ENCODE peak calls at places on chromosomes 16 and 17, in six cellular contexts. L is HFF-Myc, H is kidney epithelial cell, R is Peyer's patch, U is sigmoid colon, P is prostate gland. O is an unnamed sample.

GRCh38 chr17:40445769-40446468 is 2.7 kb downstream of the IGFBP4 start:
- DNase-seq in H (no peak), P (no peak), L (no peak), U (no peak), R (no peak), O (no peak)

GRCh38 chr16:56632160-56632847 is at the start of gene MT1M:
- DNase-seq in R (peak), H (no peak), U (peak), P (peak), L (no peak), O (no peak)

GRCh38 chr17:58337600-58338453 is 9.2 kb upstream of the TSPOAP1 start:
- DNase-seq in U (peak), L (peak), R (peak), H (peak), P (peak), O (no peak)

GRCh38 chr17:50564916-50565315 is 4.4 kb downstream of the CACNA1G start:
- DNase-seq in H (no peak), L (peak), P (no peak), U (peak), R (no peak), O (no peak)

GRCh38 chr17:19728114-19728495 is 11.7 kb upstream of the SLC47A2 start:
- DNase-seq in R (peak), P (peak), U (peak), L (no peak), H (no peak), O (no peak)

GRCh38 chr17:29019475-29020181 is 13.8 kb upstream of the SEZ6 start:
- DNase-seq in U (no peak), L (no peak), R (no peak), P (no peak), H (no peak), O (no peak)

GRCh38 chr17:40526668-40527067 is 25.2 kb upstream of the TNS4 start:
- DNase-seq in L (no peak), P (no peak), H (no peak), R (peak), U (peak), O (no peak)

GRCh38 chr16:30941600-30942420 is 7.1 kb upstream of the ORAI3 start:
- DNase-seq in P (peak), U (peak), H (no peak), L (peak), R (peak), O (peak)

GRCh38 chr17:77885678-77886386 is 72.7 kb upstream of the TNRC6C start:
- DNase-seq in L (no peak), R (no peak), U (no peak), H (no peak), P (no peak), O (no peak)

GRCh38 chr17:69448431-69449102 is 34.1 kb downstream of the MAP2K6 start:
- DNase-seq in R (peak), P (no peak), U (peak), L (no peak), H (no peak), O (no peak)

DNA sequence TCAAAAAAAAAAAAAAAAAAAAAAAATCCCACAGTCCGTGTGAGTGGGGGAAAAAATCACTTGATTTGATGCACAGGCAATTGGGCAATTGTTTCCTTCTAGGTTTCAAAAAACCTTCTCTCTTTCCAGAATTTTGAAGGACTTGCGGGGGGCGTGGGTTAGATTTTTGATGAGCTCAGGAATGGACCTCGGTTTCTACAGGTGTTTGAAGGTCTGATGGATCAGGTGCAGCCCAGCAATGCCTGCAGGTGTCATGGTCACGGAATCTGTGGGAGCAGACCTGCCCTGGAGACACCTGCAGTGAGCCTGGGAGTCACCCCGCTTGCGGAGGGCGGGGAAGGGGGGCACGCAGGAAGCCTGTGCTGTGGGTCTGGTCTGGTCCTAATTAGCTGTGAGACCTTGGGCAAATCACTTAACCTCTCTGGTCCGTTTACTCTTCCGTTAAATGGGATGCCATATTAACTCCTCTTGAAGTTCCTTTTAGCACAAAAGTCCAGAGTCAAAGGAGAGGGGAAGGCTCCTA is 174.2 kb downstream of the IRF8 start:
- DNase-seq in L (no peak), P (no peak), H (no peak), R (peak), U (peak), O (no peak)
- TF ChIP-seq CTCF in L (no peak), P (peak), H (no peak), R (no peak), U (no peak), O (no peak)

GRCh38 chr16:84973226-84973625 is 38.1 kb downstream of the ZDHHC7 start:
- DNase-seq in L (no peak), P (no peak), R (no peak), U (no peak), H (no peak), O (no peak)

GRCh38 chr16:84976644-84977400 is 34.5 kb downstream of the ZDHHC7 start:
- DNase-seq in P (peak), H (no peak), R (no peak), L (no peak), U (peak), O (no peak)

GRCh38 chr16:84973776-84974523 is 37.4 kb downstream of the ZDHHC7 start:
- DNase-seq in U (no peak), H (no peak), L (no peak), R (no peak), P (no peak), O (no peak)

GRCh38 chr16:84975522-84975921 is 35.8 kb downstream of the ZDHHC7 start:
- DNase-seq in L (no peak), U (no peak), R (no peak), H (no peak), P (no peak), O (no peak)

DNA sequence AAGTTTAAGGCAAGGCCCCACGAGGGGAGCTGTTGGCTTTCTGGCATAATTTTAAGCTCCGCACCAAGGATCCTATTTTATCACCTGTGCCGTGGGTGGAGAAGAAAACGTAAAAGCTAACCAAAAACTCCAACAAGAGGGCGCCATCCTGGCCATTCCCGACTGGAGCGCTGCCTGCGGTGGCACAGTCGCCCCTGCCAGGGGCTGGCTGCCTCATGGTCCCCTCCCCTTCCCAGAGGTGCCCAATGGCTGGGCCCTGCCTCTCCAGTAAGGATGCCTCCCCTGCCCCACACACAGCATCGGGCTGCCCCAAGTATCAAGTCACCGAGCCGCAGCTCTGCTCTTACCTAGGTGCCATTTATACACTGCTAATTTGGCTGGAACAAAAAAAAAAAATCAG is 36.3 kb downstream of the ZDHHC7 start:
- DNase-seq in R (no peak), L (no peak), H (no peak), P (no peak), U (no peak), O (no peak)
- TF ChIP-seq CTCF in R (no peak), L (no peak), H (no peak), P (no peak), U (no peak), O (no peak)

GRCh38 chr16:66758086-66758485 is 6.7 kb upstream of the DYNC1LI2 start:
- DNase-seq in U (no peak), P (no peak), H (no peak), L (no peak), R (no peak), O (no peak)
- TF ChIP-seq CTCF in U (no peak), P (no peak), H (no peak), L (no peak), R (no peak), O (peak)

GRCh38 chr17:73593249-73593965 is 50.8 kb downstream of the SDK2 start:
- DNase-seq in H (no peak), R (no peak), U (no peak), P (no peak), L (no peak), O (no peak)

GRCh38 chr17:73595931-73596330 is 48.3 kb downstream of the SDK2 start:
- DNase-seq in P (no peak), H (no peak), L (no peak), U (no peak), R (no peak), O (no peak)

GRCh38 chr17:73594598-73594997 is 49.6 kb downstream of the SDK2 start:
- DNase-seq in P (no peak), L (no peak), U (no peak), R (no peak), H (no peak), O (no peak)

GRCh38 chr17:73594025-73594424 is 50.2 kb downstream of the SDK2 start:
- DNase-seq in U (no peak), P (no peak), H (no peak), R (no peak), L (no peak), O (no peak)

GRCh38 chr17:73595068-73595865 is 49.0 kb downstream of the SDK2 start:
- DNase-seq in L (no peak), R (no peak), P (peak), U (no peak), H (no peak), O (peak)
- TF ChIP-seq CTCF in L (peak), R (peak), P (peak), U (no peak), H (peak), O (peak)